ENCODE peak calls at places on chromosomes 3 and 15, in four cellular contexts. Y is K562, B is HL-60, F is GM12878. C is an unnamed sample.

GRCh38 chr3:155941354-155941753 is 70.9 kb downstream of the GMPS start:
- DNase-seq in Y (no peak), B (no peak), F (no peak), C (no peak)

GRCh38 chr3:95289295-95289694 is 1226.4 kb downstream of the NSUN3 start:
- DNase-seq in Y (no peak), B (no peak), F (no peak), C (no peak)

GRCh38 chr3:155233213-155233612 is 60.3 kb downstream of the STRIT1 start:
- DNase-seq in Y (no peak), B (no peak), F (no peak), C (no peak)

GRCh38 chr15:62626903-62627302 is 415.6 kb upstream of the TPM1 start:
- DNase-seq in Y (no peak), B (no peak), F (no peak), C (no peak)

GRCh38 chr3:175082631-175083030 is 223.5 kb downstream of the NAALADL2 start:
- DNase-seq in Y (no peak), B (no peak), F (no peak), C (no peak)

GRCh38 chr15:91075761-91076160 is 24.3 kb upstream of the SV2B start:
- DNase-seq in Y (no peak), B (no peak), F (no peak), C (no peak)

GRCh38 chr3:66397745-66398144 is 103.1 kb downstream of the LRIG1 start:
- DNase-seq in Y (no peak), B (peak), F (no peak), C (no peak)

GRCh38 chr15:101258238-101259144 is 6.6 kb upstream of the CHSY1 start:
- DNase-seq in Y (peak), B (no peak), F (peak), C (no peak)

GRCh38 chr3:81726735-81727134 is 34.7 kb downstream of the GBE1 start:
- DNase-seq in Y (no peak), B (no peak), F (no peak), C (no peak)

GRCh38 chr3:45608885-45609284 is 14.3 kb downstream of the LIMD1 start:
- DNase-seq in Y (no peak), B (no peak), F (no peak), C (no peak)

GRCh38 chr3:125644036-125645025 is 49.0 kb upstream of the OSBPL11 start:
- DNase-seq in Y (no peak), B (no peak), F (no peak), C (no peak)

GRCh38 chr3:125643127-125643526 is 47.8 kb upstream of the OSBPL11 start:
- DNase-seq in Y (no peak), B (no peak), F (no peak), C (no peak)

GRCh38 chr3:125645613-125646012 is 50.3 kb upstream of the OSBPL11 start:
- DNase-seq in Y (no peak), B (no peak), F (no peak), C (no peak)

GRCh38 chr3:125647318-125648014 is 52.2 kb upstream of the OSBPL11 start:
- DNase-seq in Y (no peak), B (no peak), F (no peak), C (no peak)

GRCh38 chr3:125641901-125642300 is 46.6 kb upstream of the OSBPL11 start:
- DNase-seq in Y (no peak), B (no peak), F (no peak), C (no peak)
- TF ChIP-seq SPI1 in Y (no peak), B (no peak), F (no peak), C (no peak)

DNA sequence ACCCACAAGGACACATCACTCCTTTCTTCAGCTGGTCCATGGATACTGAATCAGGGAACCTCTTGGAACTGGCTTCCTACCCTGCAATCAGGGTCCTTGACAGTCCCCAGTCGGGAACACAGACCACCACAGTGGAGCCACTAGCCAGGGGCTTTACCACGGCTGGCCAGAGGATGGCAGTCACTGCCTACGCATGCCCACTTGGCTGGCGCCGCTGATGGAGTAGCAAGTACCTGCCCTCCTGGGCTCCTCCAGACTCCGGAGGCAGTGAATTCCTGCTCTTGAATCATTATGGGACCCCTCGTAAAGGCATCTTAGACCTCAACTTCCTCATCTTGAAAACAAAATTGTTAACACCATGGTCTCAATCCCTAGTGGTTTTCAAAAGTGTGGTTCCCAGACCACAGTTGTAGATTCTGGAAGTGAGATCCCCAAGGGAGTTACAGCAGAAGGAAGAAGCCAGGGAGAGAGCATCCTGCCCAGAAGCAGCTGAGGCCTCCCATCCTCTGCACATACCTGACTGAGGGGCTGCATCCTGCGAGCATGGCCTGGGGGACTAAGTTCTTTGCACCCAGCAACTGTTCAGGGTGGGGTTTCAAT is 9.1 kb upstream of the SKIC8 start:
- DNase-seq in Y (peak), B (peak), F (no peak), C (peak)
- TF ChIP-seq SPI1 in Y (no peak), B (no peak), F (no peak), C (no peak)

DNA sequence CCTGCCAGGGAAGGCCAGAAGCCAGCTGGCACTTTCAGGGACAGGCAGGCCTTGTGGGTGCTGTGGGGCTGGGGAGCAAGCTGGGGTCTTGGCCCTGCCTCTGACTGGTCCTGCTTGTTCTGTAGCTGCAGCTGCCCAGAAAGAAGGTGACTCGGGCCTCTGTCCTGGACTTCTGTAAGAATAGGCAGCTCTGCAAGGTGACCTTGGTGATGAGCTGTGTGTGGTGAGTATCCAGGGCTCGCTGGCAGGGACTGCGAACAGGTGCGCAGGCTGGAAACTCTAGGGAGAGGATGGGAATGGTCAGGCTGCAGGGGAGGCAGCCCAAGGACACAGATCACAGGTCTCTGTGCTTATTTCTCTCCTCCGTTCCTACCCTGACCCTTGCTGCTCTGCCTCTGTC is 31.2 kb downstream of the SLC22A14 start:
- DNase-seq in Y (no peak), B (no peak), F (no peak), C (no peak)
- TF ChIP-seq SPI1 in Y (no peak), B (no peak), F (no peak), C (no peak)

GRCh38 chr3:151911462-151911861 is 38.0 kb downstream of the SUCNR1 start:
- DNase-seq in Y (no peak), B (no peak), F (no peak), C (no peak)

GRCh38 chr3:151906751-151907150 is 33.3 kb downstream of the SUCNR1 start:
- DNase-seq in Y (no peak), B (no peak), F (no peak), C (no peak)

GRCh38 chr3:151908399-151908798 is 35.0 kb downstream of the SUCNR1 start:
- DNase-seq in Y (no peak), B (no peak), F (no peak), C (no peak)

GRCh38 chr3:151912041-151912440 is 38.6 kb downstream of the SUCNR1 start:
- DNase-seq in Y (no peak), B (no peak), F (no peak), C (no peak)

DNA sequence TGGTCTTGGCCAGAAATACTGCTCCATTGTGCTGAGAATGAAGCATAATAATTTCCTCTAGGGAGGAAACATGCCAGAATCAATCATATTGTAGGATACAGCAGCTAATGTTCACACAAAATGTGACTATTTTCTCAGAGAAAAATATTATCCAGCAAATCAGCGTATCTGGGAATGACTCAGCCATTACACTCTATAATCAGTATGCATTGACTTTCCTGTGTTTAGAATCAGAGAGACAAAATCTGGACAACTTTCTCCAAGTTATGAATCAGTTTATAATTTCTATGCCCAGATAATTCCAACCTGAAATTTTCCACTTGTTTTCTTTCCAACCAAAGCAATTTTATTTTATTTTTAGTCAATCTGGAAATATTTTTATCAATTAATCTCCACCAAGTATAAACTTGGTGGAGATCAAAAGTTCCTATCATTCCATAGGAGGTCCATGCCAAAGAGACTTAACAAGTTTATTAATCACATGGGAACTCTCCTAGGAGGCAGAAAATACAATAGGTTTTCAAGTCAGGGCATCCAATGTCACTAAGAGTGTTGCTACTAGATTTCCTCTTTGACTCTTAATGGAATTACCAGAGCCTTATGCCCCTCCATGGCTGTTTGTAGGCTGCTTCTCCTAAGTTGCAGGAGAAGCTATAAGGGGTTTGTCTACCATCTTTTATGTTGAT is 36.4 kb downstream of the SUCNR1 start:
- DNase-seq in Y (no peak), B (no peak), F (no peak), C (no peak)
- TF ChIP-seq SPI1 in Y (no peak), B (no peak), F (no peak), C (no peak)

DNA sequence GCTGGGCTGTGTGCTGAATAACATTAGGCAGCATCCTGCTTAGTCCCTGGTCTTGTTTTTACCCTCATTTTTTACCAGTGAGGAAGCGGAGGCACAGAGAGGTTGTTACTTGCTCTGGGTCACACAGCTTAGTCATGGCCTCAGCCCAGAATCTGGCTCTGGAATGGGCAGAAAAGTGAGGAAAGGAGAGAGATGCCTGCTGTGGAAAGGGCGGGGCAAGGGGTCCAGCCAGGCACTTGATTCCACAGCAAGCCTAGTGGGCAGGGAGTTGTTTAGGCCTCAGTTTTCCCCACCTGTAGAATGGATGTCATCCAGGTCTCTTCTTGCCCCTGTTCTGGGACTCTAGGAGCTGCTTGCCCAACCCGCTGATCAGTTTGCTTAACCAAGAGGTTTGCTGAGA is 35.9 kb downstream of the SLC6A6 start:
- DNase-seq in Y (no peak), B (no peak), F (no peak), C (no peak)
- TF ChIP-seq SPI1 in Y (no peak), B (no peak), F (no peak), C (no peak)

GRCh38 chr3:184175981-184176376 is 1.3 kb downstream of the AP2M1 start:
- DNase-seq in Y (no peak), B (no peak), F (no peak), C (no peak)

GRCh38 chr3:184177767-184178306 is 3.2 kb downstream of the AP2M1 start:
- DNase-seq in Y (no peak), B (no peak), F (no peak), C (no peak)

GRCh38 chr3:184175506-184175905 is 851 bp downstream of the AP2M1 start:
- DNase-seq in Y (no peak), B (no peak), F (no peak), C (no peak)

GRCh38 chr3:184177331-184177731 is 2.7 kb downstream of the AP2M1 start:
- DNase-seq in Y (no peak), B (no peak), F (no peak), C (no peak)

GRCh38 chr3:184176377-184177330 is 2.0 kb downstream of the AP2M1 start:
- DNase-seq in Y (peak), B (no peak), F (no peak), C (no peak)
- TF ChIP-seq SPI1 in Y (peak), B (peak), F (no peak), C (no peak)

GRCh38 chr15:46309914-46310313 is 675.1 kb downstream of the SQOR start:
- DNase-seq in Y (no peak), B (no peak), F (no peak), C (no peak)
- TF ChIP-seq SPI1 in Y (no peak), B (no peak), F (no peak), C (no peak)

DNA sequence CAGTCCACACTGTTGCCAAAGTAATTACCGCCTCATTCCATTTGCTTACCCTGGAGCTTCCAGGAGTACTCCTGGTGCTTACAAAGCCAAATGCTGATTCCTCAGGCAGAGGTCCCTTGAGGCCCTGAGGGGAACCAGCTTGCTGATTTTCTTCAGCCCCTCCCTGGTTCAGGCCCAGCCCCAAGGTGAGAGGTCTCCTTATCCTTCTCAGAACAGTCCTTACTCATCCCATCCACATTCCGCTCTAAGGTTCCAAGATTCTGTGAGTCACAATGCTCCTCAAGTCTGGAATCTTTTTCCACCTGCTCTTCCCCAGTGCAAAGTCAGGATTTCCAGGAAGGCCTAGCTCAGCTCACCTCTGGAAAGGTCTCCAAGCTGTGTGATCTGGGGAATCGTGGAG is 1.8 kb upstream of the ATP10A start:
- DNase-seq in Y (no peak), B (no peak), F (no peak), C (no peak)
- TF ChIP-seq SPI1 in Y (no peak), B (no peak), F (no peak), C (no peak)

GRCh38 chr3:140244893-140245292 is 309.9 kb downstream of the CLSTN2 start:
- DNase-seq in Y (no peak), B (no peak), F (no peak), C (no peak)
- TF ChIP-seq SPI1 in Y (no peak), B (no peak), F (no peak), C (no peak)

C was measured in GM12891.